ENCODE peak calls at places on chromosomes 12 and 14, in ten cellular contexts. F is choroid plexus epithelial cell, O is A549, H is AG04450, M is sigmoid colon, E is uterus, N is Calu3, I is BE2C, S is ascending aorta, U is mesothelial cell of epicardium. G is an unnamed sample.

GRCh38 chr14:101501858-101502615 is 59.3 kb upstream of the DIO3 start:
- DNase-seq in F (no peak), O (no peak), H (no peak), M (peak), E (peak), N (no peak), I (no peak), S (no peak), U (peak), G (no peak)

GRCh38 chr12:92275443-92276154 is 130.0 kb upstream of the BTG1 start:
- DNase-seq in F (no peak), O (no peak), H (no peak), M (no peak), E (no peak), N (no peak), I (no peak), S (no peak), U (no peak), G (no peak)

GRCh38 chr14:77455966-77456640 is 1.3 kb downstream of the VIPAS39 start:
- DNase-seq in F (no peak), O (no peak), H (no peak), M (no peak), E (no peak), N (no peak), I (no peak), S (no peak), U (no peak), G (no peak)

GRCh38 chr14:34199585-34199984 is 248.7 kb upstream of the EGLN3 start:
- DNase-seq in F (peak), O (no peak), H (no peak), M (no peak), E (no peak), N (no peak), I (no peak), S (no peak), U (no peak), G (no peak)

GRCh38 chr14:53126705-53127104 is 26.4 kb downstream of the DDHD1 start:
- DNase-seq in F (no peak), O (no peak), H (no peak), M (no peak), E (no peak), N (no peak), I (no peak), S (no peak), U (no peak), G (no peak)

GRCh38 chr12:117045175-117045997 is 53.8 kb downstream of the TESC start:
- DNase-seq in F (no peak), O (no peak), H (no peak), M (no peak), E (no peak), N (no peak), I (peak), S (no peak), U (no peak), G (no peak)

GRCh38 chr14:52313903-52314481 is at the start of gene PTGER2:
- DNase-seq in F (peak), O (peak), H (peak), M (peak), E (peak), N (peak), I (peak), S (peak), U (peak), G (peak)

GRCh38 chr12:61993734-61994345 is 266.4 kb upstream of the USP15 start:
- DNase-seq in F (peak), O (no peak), H (no peak), M (no peak), E (no peak), N (peak), I (no peak), S (no peak), U (no peak), G (peak)

GRCh38 chr14:64117671-64118402 is 176.3 kb downstream of the ESR2 start:
- DNase-seq in F (peak), O (no peak), H (no peak), M (no peak), E (no peak), N (no peak), I (no peak), S (peak), U (no peak), G (no peak)

GRCh38 chr14:95480887-95481226 is 35.6 kb downstream of the SYNE3 start:
- DNase-seq in F (no peak), O (no peak), H (no peak), M (no peak), E (no peak), N (no peak), I (no peak), S (no peak), U (no peak), G (no peak)

GRCh38 chr14:104797112-104798044 is 1.8 kb upstream of the AKT1 start:
- DNase-seq in F (no peak), O (no peak), H (no peak), M (no peak), E (no peak), N (no peak), I (peak), S (no peak), U (no peak), G (peak)

GRCh38 chr14:36718216-36718615 is 56.6 kb downstream of the PAX9 start:
- DNase-seq in F (peak), O (no peak), H (no peak), M (no peak), E (no peak), N (no peak), I (no peak), S (no peak), U (no peak), G (no peak)

GRCh38 chr12:124970647-124971402 is 18.1 kb downstream of the DHX37 start:
- DNase-seq in F (no peak), O (no peak), H (no peak), M (no peak), E (no peak), N (no peak), I (no peak), S (no peak), U (no peak), G (no peak)

GRCh38 chr12:67477682-67478265 is 170.8 kb upstream of the DYRK2 start:
- DNase-seq in F (no peak), O (no peak), H (no peak), M (no peak), E (no peak), N (no peak), I (no peak), S (no peak), U (no peak), G (no peak)

GRCh38 chr14:60839057-60839456 is 104.5 kb downstream of the MNAT1 start:
- DNase-seq in F (no peak), O (no peak), H (no peak), M (no peak), E (no peak), N (no peak), I (no peak), S (no peak), U (no peak), G (no peak)

GRCh38 chr14:64934338-64934939 is 8.1 kb downstream of the GPX2 start:
- DNase-seq in F (no peak), O (no peak), H (no peak), M (no peak), E (no peak), N (no peak), I (no peak), S (no peak), U (no peak), G (no peak)

GRCh38 chr14:34021096-34021495 is 70.2 kb upstream of the EGLN3 start:
- DNase-seq in F (no peak), O (no peak), H (no peak), M (no peak), E (no peak), N (no peak), I (no peak), S (no peak), U (no peak), G (no peak)

GRCh38 chr14:95346820-95347219 is 27.1 kb upstream of the CLMN start:
- DNase-seq in F (peak), O (peak), H (no peak), M (no peak), E (no peak), N (no peak), I (no peak), S (no peak), U (no peak), G (no peak)

GRCh38 chr12:118299791-118300460 is 72.8 kb downstream of the TAOK3 start:
- DNase-seq in F (peak), O (no peak), H (no peak), M (no peak), E (no peak), N (no peak), I (no peak), S (no peak), U (no peak), G (no peak)
- TF ChIP-seq CTCF in F (peak), O (no peak), H (peak), M (no peak), E (no peak), N (no peak), I (no peak), S (no peak), U (no peak), G (no peak)

GRCh38 chr12:32106517-32107366 is at the start of gene BICD1:
- DNase-seq in F (peak), O (peak), H (peak), M (peak), E (peak), N (peak), I (peak), S (peak), U (peak), G (peak)
- TF ChIP-seq CTCF in F (no peak), O (peak), H (peak), M (no peak), E (peak), N (peak), I (peak), S (peak), U (no peak), G (no peak)

DNA sequence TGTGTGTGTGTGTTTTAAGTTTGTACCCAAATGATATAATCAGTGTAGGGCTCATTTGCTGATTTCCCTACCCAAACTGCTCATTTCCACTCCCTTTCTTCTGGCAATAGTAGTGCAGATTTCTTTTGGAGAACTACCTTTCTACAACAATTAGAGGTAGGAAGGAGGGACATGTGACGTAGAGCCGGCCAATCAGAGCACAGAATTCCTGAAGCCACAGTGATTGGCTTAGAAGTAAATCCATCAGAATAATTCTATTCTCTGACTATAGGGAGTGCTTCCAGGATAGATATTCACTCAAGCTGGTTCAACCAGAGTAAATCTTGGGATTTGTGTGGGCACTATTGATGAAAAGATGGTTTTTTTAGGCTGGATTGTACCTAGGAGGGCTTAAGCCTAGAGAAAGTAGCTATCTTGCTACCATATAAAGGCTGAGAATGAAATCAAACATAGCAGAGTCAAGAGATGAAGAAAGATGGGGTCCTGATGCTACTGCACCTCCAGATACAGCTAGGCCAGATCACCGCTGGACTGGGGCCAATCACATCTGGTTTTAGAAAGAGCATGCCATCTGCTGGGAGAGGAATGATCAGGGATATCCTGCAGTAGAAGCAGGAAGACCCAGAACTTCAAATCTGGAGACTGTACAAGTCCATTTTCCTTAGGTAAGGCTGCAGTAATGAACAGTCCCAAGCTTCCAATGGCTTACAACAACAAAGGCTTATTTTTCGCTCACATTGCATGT is 54.1 kb upstream of the NUAK1 start:
- DNase-seq in F (no peak), O (no peak), H (no peak), M (no peak), E (no peak), N (no peak), I (no peak), S (no peak), U (no peak), G (no peak)
- TF ChIP-seq CTCF in F (no peak), O (no peak), H (no peak), M (no peak), E (no peak), N (no peak), I (no peak), S (no peak), U (no peak), G (no peak)

GRCh38 chr14:106875503-106875902 is 1349.1 kb downstream of the TMEM121 start:
- DNase-seq in F (no peak), O (no peak), H (no peak), M (no peak), E (no peak), N (peak), I (no peak), S (no peak), U (no peak), G (no peak)
- TF ChIP-seq CTCF in F (peak), O (no peak), H (no peak), M (no peak), E (no peak), N (peak), I (peak), S (no peak), U (no peak), G (no peak)

GRCh38 chr14:99465288-99465687 is 15.4 kb downstream of the SETD3 start:
- DNase-seq in F (no peak), O (no peak), H (no peak), M (no peak), E (no peak), N (no peak), I (no peak), S (no peak), U (no peak), G (no peak)
- TF ChIP-seq CTCF in F (no peak), O (no peak), H (no peak), M (no peak), E (no peak), N (no peak), I (no peak), S (no peak), U (no peak), G (no peak)

DNA sequence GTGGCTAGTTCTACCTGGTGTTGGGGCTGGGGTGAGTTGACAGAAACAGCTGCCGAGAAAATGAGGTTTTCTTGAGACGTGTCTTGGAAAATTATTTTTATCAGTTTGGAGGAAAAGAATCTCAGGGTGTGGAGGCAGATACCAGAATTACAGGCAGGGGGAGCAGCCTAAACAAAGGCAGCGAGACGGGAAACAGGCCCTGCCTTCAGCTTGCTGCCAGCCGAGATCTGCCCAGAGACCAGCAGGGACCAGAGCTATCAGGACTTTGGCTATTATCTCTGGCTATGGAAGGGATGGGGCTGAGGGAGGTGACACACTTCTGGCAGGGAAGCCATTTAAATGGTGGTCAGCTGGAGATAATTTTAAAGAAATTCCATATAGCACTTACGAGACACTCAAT is 25.7 kb downstream of the SYNDIG1L start:
- DNase-seq in F (peak), O (peak), H (no peak), M (no peak), E (no peak), N (peak), I (no peak), S (no peak), U (no peak), G (no peak)
- TF ChIP-seq CTCF in F (peak), O (no peak), H (peak), M (no peak), E (no peak), N (no peak), I (peak), S (no peak), U (no peak), G (no peak)

GRCh38 chr12:15979096-15980091 is 68.3 kb downstream of the DERA start:
- DNase-seq in F (peak), O (peak), H (peak), M (no peak), E (no peak), N (peak), I (peak), S (no peak), U (no peak), G (peak)
- TF ChIP-seq CTCF in F (peak), O (no peak), H (peak), M (no peak), E (no peak), N (peak), I (peak), S (peak), U (peak), G (peak)

DNA sequence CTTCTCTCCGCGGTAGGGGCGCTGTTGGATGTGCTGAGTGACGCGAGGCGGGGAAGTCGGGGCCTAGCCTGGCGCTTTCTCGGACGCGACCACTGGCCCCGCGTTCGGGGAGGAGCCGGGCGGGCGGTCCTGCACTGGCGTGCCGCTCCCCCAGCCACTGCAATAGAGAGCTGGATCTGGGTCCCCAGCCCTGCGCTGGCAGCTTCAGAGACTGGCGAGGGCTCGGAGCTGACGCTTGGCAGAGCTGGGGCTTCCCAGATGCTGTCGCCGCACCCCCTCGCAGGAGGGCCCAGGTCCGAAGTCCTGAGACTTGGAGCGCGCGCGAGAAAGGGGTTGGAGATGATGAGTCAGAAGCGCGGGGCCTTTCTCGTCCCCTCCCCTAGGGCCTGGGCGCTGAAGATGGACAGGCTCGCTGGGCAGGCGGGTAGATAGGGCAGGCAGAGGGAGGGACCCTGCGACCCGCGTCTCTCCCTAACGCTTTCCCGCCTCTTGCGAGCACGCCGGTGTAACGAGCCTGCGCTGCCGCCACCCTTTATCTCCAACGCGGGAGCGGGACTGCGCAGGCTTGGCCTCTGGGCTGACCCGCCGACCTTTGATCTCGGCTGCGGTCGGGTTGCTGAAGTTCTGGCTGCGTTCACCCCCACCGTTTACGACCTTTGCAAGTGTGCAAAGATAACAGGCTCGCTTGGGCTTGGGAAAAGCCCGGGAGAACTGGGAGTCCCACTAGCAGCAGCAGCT is 3.0 kb downstream of the TMEM253 start:
- DNase-seq in F (peak), O (peak), H (peak), M (peak), E (peak), N (peak), I (peak), S (peak), U (peak), G (peak)
- TF ChIP-seq CTCF in F (peak), O (peak), H (peak), M (peak), E (peak), N (peak), I (peak), S (no peak), U (peak), G (peak)

GRCh38 chr12:127562781-127563180 is 704.2 kb upstream of the TMEM132C start:
- DNase-seq in F (no peak), O (no peak), H (no peak), M (no peak), E (no peak), N (no peak), I (no peak), S (no peak), U (no peak), G (no peak)

GRCh38 chr12:127558363-127558762 is 708.6 kb upstream of the TMEM132C start:
- DNase-seq in F (no peak), O (no peak), H (no peak), M (no peak), E (no peak), N (no peak), I (no peak), S (no peak), U (no peak), G (no peak)

GRCh38 chr12:127556487-127556886 is 710.5 kb upstream of the TMEM132C start:
- DNase-seq in F (no peak), O (no peak), H (no peak), M (no peak), E (no peak), N (no peak), I (no peak), S (no peak), U (no peak), G (no peak)

GRCh38 chr12:127560041-127560478 is 706.9 kb upstream of the TMEM132C start:
- DNase-seq in F (no peak), O (no peak), H (no peak), M (no peak), E (no peak), N (no peak), I (no peak), S (no peak), U (no peak), G (no peak)

GRCh38 chr12:127559349-127560040 is 707.5 kb upstream of the TMEM132C start:
- DNase-seq in F (peak), O (no peak), H (peak), M (no peak), E (no peak), N (no peak), I (peak), S (no peak), U (no peak), G (peak)
- TF ChIP-seq CTCF in F (peak), O (no peak), H (peak), M (no peak), E (no peak), N (no peak), I (peak), S (no peak), U (no peak), G (peak)

G was measured in nephron progenitor cell.